ENCODE peak calls at places on chromosomes 7 and 10, in five cellular contexts. C is fibroblast of lung, K is osteoblast, X is neuronal stem cell, E is left lung. B is an unnamed sample.

GRCh38 chr7:50362712-50363282 is 58.3 kb downstream of the IKZF1 start:
- DNase-seq in E (no peak), X (no peak), C (no peak), K (no peak), B (no peak)

GRCh38 chr7:17746131-17746530 is 194.2 kb downstream of the SNX13 start:
- DNase-seq in K (no peak), X (no peak), C (no peak), E (no peak), B (no peak)

GRCh38 chr7:128003179-128003578 is 28.1 kb downstream of the LRRC4 start:
- DNase-seq in X (no peak), E (no peak), K (no peak), C (no peak), B (no peak)

GRCh38 chr7:127833641-127834040 is 181.6 kb downstream of the SND1 start:
- DNase-seq in C (peak; percentile 65), X (no peak), K (no peak), E (no peak), B (no peak)

GRCh38 chr10:6924166-6924565 is 344.1 kb upstream of the PRKCQ start:
- DNase-seq in X (no peak), K (peak; percentile 57), E (no peak), C (peak; percentile 65), B (no peak)

GRCh38 chr10:34835908-34836558 is 20.9 kb upstream of the PARD3 start:
- DNase-seq in E (no peak), X (no peak), C (no peak), K (peak; percentile 26), B (no peak)

GRCh38 chr7:87000344-87000743 is 59.1 kb downstream of the ELAPOR2 start:
- DNase-seq in X (no peak), C (no peak), E (no peak), K (no peak), B (no peak)

GRCh38 chr10:95387383-95387782 is 96.6 kb upstream of the PDLIM1 start:
- DNase-seq in E (no peak), C (no peak), X (no peak), K (no peak), B (no peak)

GRCh38 chr10:86644412-86645110 is 9.8 kb upstream of the OPN4 start:
- DNase-seq in C (peak; percentile 31), X (no peak), E (no peak), K (no peak), B (no peak)

GRCh38 chr7:93115796-93116195 is 2.0 kb downstream of the SAMD9 start:
- DNase-seq in E (peak; percentile 14), C (peak; percentile 63), X (no peak), K (peak; percentile 81), B (no peak)

DNA sequence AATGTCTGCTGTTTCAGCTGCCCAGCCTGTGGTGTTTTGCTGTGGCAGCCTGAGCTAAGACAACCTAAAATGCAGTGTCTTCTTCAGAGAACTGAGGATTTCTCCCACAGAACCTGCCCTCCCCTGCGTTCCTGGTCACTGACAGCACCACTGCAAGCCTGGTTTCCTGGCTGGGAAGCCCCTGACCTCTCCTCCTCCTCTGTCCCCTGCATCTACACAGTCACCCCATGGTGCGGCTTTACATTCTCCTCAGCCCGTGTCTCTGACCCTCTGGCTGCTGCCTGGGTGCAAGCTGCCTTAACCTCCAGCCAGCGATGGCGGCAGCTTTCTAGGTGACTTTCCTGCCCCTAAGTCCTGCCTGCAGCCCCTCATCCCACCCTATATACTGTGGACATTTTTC is 337.3 kb upstream of the ZNF32 start:
- DNase-seq in C (no peak), X (no peak), K (no peak), E (no peak), B (no peak)
- H3K4me3 ChIP-seq in C (no peak overlapping the region), X (no peak overlapping the region), K (no peak overlapping the region), E (no peak overlapping the region), B (no peak overlapping the region)

GRCh38 chr7:106108988-106109387 is 3.1 kb downstream of the SYPL1 start:
- DNase-seq in X (no peak), E (no peak), C (no peak), K (no peak), B (no peak)
- H3K4me3 ChIP-seq in X (no peak overlapping the region), E (no peak overlapping the region), C (peak overlapping the region; percentile 2), K (no peak overlapping the region), B (peak overlapping the region; percentile 71)

GRCh38 chr7:98470131-98470985 is 69.5 kb upstream of the BAIAP2L1 start:
- DNase-seq in X (peak; percentile 57), E (peak; percentile 88), K (no peak), C (no peak), B (peak; percentile 21)
- H3K4me3 ChIP-seq in X (peak overlapping the region; percentile 62), E (no peak overlapping the region), K (no peak overlapping the region), C (no peak overlapping the region), B (peak overlapping the region; percentile 45)

GRCh38 chr7:26376208-26376917 is 84.7 kb downstream of the SNX10 start:
- DNase-seq in X (peak; percentile 86), E (peak; percentile 84), C (no peak), K (peak; percentile 60), B (peak; percentile 16)
- H3K4me3 ChIP-seq in X (peak overlapping the region; percentile 86), E (peak overlapping the region; percentile 38), C (peak overlapping the region; percentile 36), K (peak overlapping the region; percentile 21), B (peak overlapping the region; percentile 55)

GRCh38 chr7:37231613-37232012 is 217.1 kb downstream of the ELMO1 start:
- DNase-seq in C (no peak), E (no peak), K (no peak), X (no peak), B (no peak)

GRCh38 chr7:37234334-37234733 is 214.3 kb downstream of the ELMO1 start:
- DNase-seq in K (no peak), X (no peak), C (no peak), E (no peak), B (no peak)

GRCh38 chr7:37235813-37236212 is 212.9 kb downstream of the ELMO1 start:
- DNase-seq in X (no peak), E (no peak), K (no peak), C (no peak), B (no peak)

GRCh38 chr7:37230221-37230620 is 218.4 kb downstream of the ELMO1 start:
- DNase-seq in K (no peak), X (no peak), C (no peak), E (no peak), B (peak; percentile 50)

DNA sequence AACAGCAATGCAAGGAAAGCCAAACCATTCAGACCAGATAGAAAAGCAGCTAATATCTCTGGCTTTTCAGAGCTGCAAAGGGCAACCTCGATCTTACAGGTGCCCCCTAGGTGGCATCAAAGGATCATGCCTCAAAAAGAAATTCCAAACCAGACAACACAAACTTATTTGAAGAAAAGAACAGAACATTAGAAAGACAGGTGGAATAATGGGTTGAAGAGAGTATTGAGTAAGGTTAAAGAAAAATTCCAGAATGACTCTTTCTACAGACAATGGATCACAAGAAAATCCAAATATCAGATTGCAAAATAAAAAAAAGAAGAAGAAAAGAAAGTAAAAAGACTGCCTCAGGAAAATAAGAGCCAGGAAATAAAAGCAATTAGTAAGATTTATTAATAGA is 213.7 kb downstream of the ELMO1 start:
- DNase-seq in X (peak; percentile 26), C (peak; percentile 28), K (no peak), E (no peak), B (no peak)
- H3K4me3 ChIP-seq in X (no peak overlapping the region), C (no peak overlapping the region), K (no peak overlapping the region), E (no peak overlapping the region), B (no peak overlapping the region)